ENCODE peak calls at places on chromosome 18, in four cellular contexts. One of them, this sample, is unnamed.

GRCh38 chr18:8124232-8125146 is 484.7 kb upstream of the RAB12 start:
- DNase-seq in HCT116: no peak
- DNase-seq in HepG2: no peak
- DNase-seq in PC-3: peak
- DNase-seq in this sample: no peak

GRCh38 chr18:9707381-9708056 is 582 bp upstream of the RAB31 start:
- DNase-seq in PC-3: no peak
- DNase-seq in HCT116: no peak
- DNase-seq in HepG2: no peak
- DNase-seq in this sample: no peak

GRCh38 chr18:62614499-62614898 is 91.7 kb downstream of the ZCCHC2 start:
- DNase-seq in HepG2: no peak
- DNase-seq in PC-3: no peak
- DNase-seq in HCT116: no peak
- DNase-seq in this sample: no peak

GRCh38 chr18:71682591-71682990 is 861.6 kb downstream of the CBLN2 start:
- DNase-seq in PC-3: peak
- DNase-seq in HCT116: no peak
- DNase-seq in HepG2: peak
- DNase-seq in this sample: no peak

GRCh38 chr18:43442571-43442970 is 165.3 kb upstream of the SYT4 start:
- DNase-seq in PC-3: no peak
- DNase-seq in HCT116: no peak
- DNase-seq in HepG2: no peak
- DNase-seq in this sample: peak

GRCh38 chr18:29018976-29019375 is 842.0 kb upstream of the CDH2 start:
- DNase-seq in PC-3: no peak
- DNase-seq in HCT116: no peak
- DNase-seq in HepG2: no peak
- DNase-seq in this sample: no peak

GRCh38 chr18:59606193-59607175 is 90.7 kb downstream of the CCBE1 start:
- DNase-seq in HepG2: no peak
- DNase-seq in PC-3: no peak
- DNase-seq in HCT116: no peak
- DNase-seq in this sample: no peak

GRCh38 chr18:31740180-31740579 is 20.5 kb downstream of the SLC25A52 start:
- DNase-seq in HCT116: no peak
- DNase-seq in HepG2: no peak
- DNase-seq in PC-3: no peak
- DNase-seq in this sample: no peak

GRCh38 chr18:48781990-48782368 is 168.8 kb downstream of the SMAD7 start:
- DNase-seq in HCT116: no peak
- DNase-seq in PC-3: no peak
- DNase-seq in HepG2: peak
- DNase-seq in this sample: no peak

GRCh38 chr18:48781041-48781989 is 169.4 kb downstream of the SMAD7 start:
- DNase-seq in PC-3: no peak
- DNase-seq in HepG2: peak
- DNase-seq in HCT116: no peak
- DNase-seq in this sample: no peak

GRCh38 chr18:48780151-48781001 is 170.4 kb downstream of the SMAD7 start:
- DNase-seq in HepG2: no peak
- DNase-seq in PC-3: no peak
- DNase-seq in HCT116: no peak
- DNase-seq in this sample: no peak

GRCh38 chr18:48783616-48784520 is 166.9 kb downstream of the SMAD7 start:
- DNase-seq in PC-3: no peak
- DNase-seq in HepG2: no peak
- DNase-seq in HCT116: no peak
- DNase-seq in this sample: no peak

DNA sequence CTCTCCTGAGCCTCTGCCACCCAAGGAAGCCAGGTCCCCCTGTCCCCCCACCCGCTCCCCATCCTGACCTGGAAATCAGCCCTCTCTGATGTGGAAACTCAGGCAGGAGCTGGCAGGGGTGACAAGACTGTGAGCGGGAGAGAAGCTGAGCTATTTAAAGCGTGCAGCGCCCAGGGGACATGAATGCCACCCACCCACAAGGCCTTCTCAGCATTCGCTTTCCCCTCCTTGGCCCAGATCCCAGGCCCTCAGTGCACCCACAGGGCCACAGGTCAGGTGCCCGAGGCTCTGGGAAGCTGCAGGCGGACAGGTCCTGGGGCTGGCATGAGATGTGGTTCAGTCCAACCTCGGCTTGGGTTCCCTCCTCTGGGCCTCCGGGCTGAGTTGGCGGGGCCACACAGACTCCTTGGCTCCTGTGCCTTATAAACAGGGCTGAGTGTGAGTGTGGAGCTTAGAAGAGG is 168.4 kb downstream of the SMAD7 start:
- DNase-seq in HCT116: no peak
- DNase-seq in PC-3: no peak
- DNase-seq in HepG2: no peak
- DNase-seq in this sample: no peak
- H3K9ac ChIP-seq in HCT116: no peak
- H3K9ac ChIP-seq in PC-3: no peak
- H3K9ac ChIP-seq in HepG2: peak
- H3K9ac ChIP-seq in this sample: no peak

GRCh38 chr18:54775686-54776085 is 52.6 kb upstream of the RAB27B start:
- DNase-seq in HepG2: no peak
- DNase-seq in HCT116: peak
- DNase-seq in PC-3: peak
- DNase-seq in this sample: peak
- H3K9ac ChIP-seq in HepG2: no peak
- H3K9ac ChIP-seq in HCT116: peak
- H3K9ac ChIP-seq in PC-3: peak
- H3K9ac ChIP-seq in this sample: peak

GRCh38 chr18:48605408-48605845 is 66.6 kb downstream of the CTIF start:
- DNase-seq in PC-3: peak
- DNase-seq in HCT116: peak
- DNase-seq in HepG2: peak
- DNase-seq in this sample: no peak

GRCh38 chr18:48608581-48608980 is 69.8 kb downstream of the CTIF start:
- DNase-seq in PC-3: no peak
- DNase-seq in HCT116: no peak
- DNase-seq in HepG2: no peak
- DNase-seq in this sample: no peak

GRCh38 chr18:48609114-48609513 is 70.3 kb downstream of the CTIF start:
- DNase-seq in HCT116: no peak
- DNase-seq in PC-3: no peak
- DNase-seq in HepG2: no peak
- DNase-seq in this sample: no peak

GRCh38 chr18:48609820-48610815 is 71.3 kb downstream of the CTIF start:
- DNase-seq in HepG2: no peak
- DNase-seq in HCT116: no peak
- DNase-seq in PC-3: no peak
- DNase-seq in this sample: no peak

GRCh38 chr18:48607049-48607984 is 68.5 kb downstream of the CTIF start:
- DNase-seq in PC-3: no peak
- DNase-seq in HepG2: peak
- DNase-seq in HCT116: no peak
- DNase-seq in this sample: peak
- H3K9ac ChIP-seq in PC-3: no peak
- H3K9ac ChIP-seq in HepG2: no peak
- H3K9ac ChIP-seq in HCT116: no peak
- H3K9ac ChIP-seq in this sample: no peak

DNA sequence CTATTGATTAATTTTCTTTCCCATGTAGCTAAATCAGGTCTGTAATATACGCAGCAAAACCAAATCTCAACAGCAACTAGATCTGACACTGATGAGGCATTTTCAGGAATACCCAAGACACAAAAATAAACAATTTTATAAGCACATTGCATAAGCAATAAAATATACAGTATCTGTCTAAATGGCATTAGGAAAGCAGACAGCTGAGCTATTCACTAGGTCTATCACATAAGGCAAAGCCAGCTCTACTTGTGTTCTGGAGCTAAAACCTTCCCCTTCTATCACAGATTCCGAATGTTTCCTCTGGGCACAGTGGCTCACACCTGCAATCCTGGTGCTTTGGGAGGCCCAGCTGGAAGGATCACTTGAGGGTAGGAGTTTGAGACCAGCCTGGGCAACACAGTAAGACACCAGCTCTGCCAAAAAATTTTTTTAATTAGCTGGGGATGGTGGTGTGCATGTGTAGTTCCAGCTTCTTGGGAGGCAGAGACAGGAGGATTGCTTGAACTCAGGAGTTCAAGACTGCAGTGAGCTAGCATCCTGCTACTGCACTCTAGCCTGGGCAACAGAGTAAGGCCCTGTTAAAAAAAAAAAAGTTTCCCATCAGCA is 21.1 kb downstream of the PTPN2 start:
- DNase-seq in HepG2: no peak
- DNase-seq in PC-3: no peak
- DNase-seq in HCT116: no peak
- DNase-seq in this sample: no peak
- H3K9ac ChIP-seq in HepG2: no peak
- H3K9ac ChIP-seq in PC-3: no peak
- H3K9ac ChIP-seq in HCT116: no peak
- H3K9ac ChIP-seq in this sample: no peak

GRCh38 chr18:37649416-37649815 is 83.8 kb upstream of the CELF4 start:
- DNase-seq in HCT116: no peak
- DNase-seq in PC-3: no peak
- DNase-seq in HepG2: no peak
- DNase-seq in this sample: no peak
- H3K9ac ChIP-seq in HCT116: no peak
- H3K9ac ChIP-seq in PC-3: no peak
- H3K9ac ChIP-seq in HepG2: no peak
- H3K9ac ChIP-seq in this sample: no peak

This sample was measured in mammary epithelial cell.